ENCODE peak calls at places on chromosomes 1 and 21, in six cellular contexts. B, Q, D, F, O and T are unnamed samples.

GRCh38 chr1:205360166-205360565 is 3.4 kb upstream of the KLHDC8A start:
- DNase-seq in B (no peak), Q (no peak), D (no peak), F (no peak), O (no peak), T (no peak)

GRCh38 chr1:70156529-70157120 is 48.8 kb downstream of the LRRC40 start:
- DNase-seq in B (peak; percentile 42), Q (no peak), D (no peak), F (no peak), O (peak; percentile 13), T (no peak)

GRCh38 chr1:21280011-21280471 is 10.2 kb downstream of the ECE1 start:
- DNase-seq in B (no peak), Q (no peak), D (no peak), F (no peak), O (no peak), T (no peak)

GRCh38 chr1:246814890-246815289 is 90.7 kb downstream of the SCCPDH start:
- DNase-seq in B (no peak), Q (no peak), D (no peak), F (no peak), O (no peak), T (no peak)

GRCh38 chr21:46060596-46061061 is 37.3 kb upstream of the COL6A2 start:
- DNase-seq in B (no peak), Q (no peak), D (no peak), F (no peak), O (no peak), T (no peak)

GRCh38 chr1:32622806-32623694 is 27.3 kb downstream of the ZBTB8OS start:
- DNase-seq in B (no peak), Q (no peak), D (no peak), F (no peak), O (no peak), T (no peak)

GRCh38 chr21:38359090-38359489 is 102.3 kb downstream of the KCNJ15 start:
- DNase-seq in B (no peak), Q (no peak), D (no peak), F (no peak), O (no peak), T (no peak)

GRCh38 chr1:21843208-21843607 is 31.1 kb downstream of the LDLRAD2 start:
- DNase-seq in B (no peak), Q (no peak), D (no peak), F (no peak), O (no peak), T (no peak)

GRCh38 chr21:15638856-15639549 is 90.8 kb upstream of the USP25 start:
- DNase-seq in B (peak; percentile 60), Q (no peak), D (no peak), F (no peak), O (no peak), T (no peak)

GRCh38 chr1:111320066-111320879 is 29.6 kb downstream of the CHIA start:
- DNase-seq in B (no peak), Q (no peak), D (no peak), F (no peak), O (no peak), T (no peak)

GRCh38 chr1:25439287-25439686 is 8.6 kb downstream of the MACO1 start:
- DNase-seq in B (no peak), Q (no peak), D (no peak), F (no peak), O (no peak), T (no peak)

GRCh38 chr1:33031506-33031905 is 5.2 kb downstream of the AK2 start:
- DNase-seq in B (no peak), Q (no peak), D (no peak), F (no peak), O (no peak), T (no peak)

GRCh38 chr1:165234149-165234548 is 122.4 kb downstream of the LMX1A start:
- DNase-seq in B (no peak), Q (no peak), D (no peak), F (no peak), O (no peak), T (no peak)

GRCh38 chr1:3056641-3057040 is 12.4 kb upstream of the PRDM16 start:
- DNase-seq in B (no peak), Q (no peak), D (no peak), F (no peak), O (no peak), T (no peak)

GRCh38 chr1:169087876-169088275 is 18.6 kb upstream of the ATP1B1 start:
- DNase-seq in B (no peak), Q (no peak), D (no peak), F (no peak), O (no peak), T (no peak)

GRCh38 chr1:184300446-184300845 is 86.4 kb upstream of the C1orf21 start:
- DNase-seq in B (no peak), Q (no peak), D (no peak), F (no peak), O (no peak), T (no peak)

GRCh38 chr1:234722904-234723588 is 113.1 kb upstream of the IRF2BP2 start:
- DNase-seq in B (peak; percentile 82), Q (no peak), D (no peak), F (no peak), O (peak; percentile 53), T (no peak)

GRCh38 chr1:227343727-227344551 is 25.6 kb upstream of the CDC42BPA start:
- DNase-seq in B (no peak), Q (no peak), D (no peak), F (no peak), O (no peak), T (no peak)

GRCh38 chr1:184028854-184029623 is 8.5 kb downstream of the COLGALT2 start:
- DNase-seq in B (peak; percentile 33), Q (no peak), D (no peak), F (no peak), O (peak; percentile 30), T (no peak)

GRCh38 chr1:212149566-212149965 is 114.0 kb downstream of the DTL start:
- DNase-seq in B (no peak), Q (no peak), D (no peak), F (no peak), O (no peak), T (no peak)

GRCh38 chr21:32888971-32889370 is 117.4 kb upstream of the PAXBP1 start:
- DNase-seq in B (no peak), Q (no peak), D (no peak), F (no peak), O (no peak), T (no peak)

GRCh38 chr1:41870076-41870562 is 48.6 kb downstream of the HIVEP3 start:
- DNase-seq in B (no peak), Q (no peak), D (no peak), F (no peak), O (peak; percentile 50), T (no peak)

GRCh38 chr1:228983231-228983660 is 248.0 kb downstream of the RHOU start:
- DNase-seq in B (no peak), Q (no peak), D (no peak), F (no peak), O (no peak), T (no peak)

GRCh38 chr1:153777648-153778047 is 2.4 kb downstream of the SLC27A3 start:
- DNase-seq in B (no peak), Q (no peak), D (no peak), F (no peak), O (no peak), T (no peak)
- TF ChIP-seq POLR2A in B (no peak), Q (no peak), D (no peak), F (no peak), O (no peak), T (no peak)

DNA sequence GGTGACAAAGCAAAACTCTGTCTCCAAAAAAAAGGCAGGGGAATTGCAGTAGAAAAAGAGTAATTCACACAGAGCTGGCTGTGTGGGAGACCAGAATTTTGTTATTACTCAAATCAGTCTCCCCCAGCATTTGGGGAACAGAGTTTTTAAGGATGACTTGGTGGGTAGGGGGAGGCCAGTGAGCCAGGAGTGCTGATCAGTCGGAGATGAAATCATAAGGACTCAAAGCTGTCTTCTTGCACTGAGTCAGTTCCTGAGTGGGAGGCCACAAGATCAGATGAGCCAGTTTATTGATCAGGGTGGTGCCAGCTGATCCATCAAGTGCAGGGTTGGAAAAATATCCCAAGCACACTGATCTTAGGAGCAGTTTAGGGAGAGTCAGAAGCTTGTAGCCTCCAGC is 23.7 kb upstream of the EDARADD start:
- DNase-seq in B (no peak), Q (no peak), D (no peak), F (no peak), O (no peak), T (no peak)
- TF ChIP-seq TAF1 in B (no peak), Q (no peak), D (no peak), F (no peak), O (no peak), T (no peak)

GRCh38 chr1:10813801-10814200 is 17.4 kb upstream of the CASZ1 start:
- DNase-seq in B (no peak), Q (no peak), D (no peak), F (no peak), O (no peak), T (no peak)

GRCh38 chr1:10815863-10816195 is 19.4 kb upstream of the CASZ1 start:
- DNase-seq in B (no peak), Q (no peak), D (no peak), F (no peak), O (no peak), T (no peak)

GRCh38 chr1:10816233-10816632 is 19.8 kb upstream of the CASZ1 start:
- DNase-seq in B (no peak), Q (no peak), D (no peak), F (no peak), O (no peak), T (no peak)

GRCh38 chr1:10814312-10814711 is 17.9 kb upstream of the CASZ1 start:
- DNase-seq in B (no peak), Q (no peak), D (no peak), F (no peak), O (no peak), T (no peak)

DNA sequence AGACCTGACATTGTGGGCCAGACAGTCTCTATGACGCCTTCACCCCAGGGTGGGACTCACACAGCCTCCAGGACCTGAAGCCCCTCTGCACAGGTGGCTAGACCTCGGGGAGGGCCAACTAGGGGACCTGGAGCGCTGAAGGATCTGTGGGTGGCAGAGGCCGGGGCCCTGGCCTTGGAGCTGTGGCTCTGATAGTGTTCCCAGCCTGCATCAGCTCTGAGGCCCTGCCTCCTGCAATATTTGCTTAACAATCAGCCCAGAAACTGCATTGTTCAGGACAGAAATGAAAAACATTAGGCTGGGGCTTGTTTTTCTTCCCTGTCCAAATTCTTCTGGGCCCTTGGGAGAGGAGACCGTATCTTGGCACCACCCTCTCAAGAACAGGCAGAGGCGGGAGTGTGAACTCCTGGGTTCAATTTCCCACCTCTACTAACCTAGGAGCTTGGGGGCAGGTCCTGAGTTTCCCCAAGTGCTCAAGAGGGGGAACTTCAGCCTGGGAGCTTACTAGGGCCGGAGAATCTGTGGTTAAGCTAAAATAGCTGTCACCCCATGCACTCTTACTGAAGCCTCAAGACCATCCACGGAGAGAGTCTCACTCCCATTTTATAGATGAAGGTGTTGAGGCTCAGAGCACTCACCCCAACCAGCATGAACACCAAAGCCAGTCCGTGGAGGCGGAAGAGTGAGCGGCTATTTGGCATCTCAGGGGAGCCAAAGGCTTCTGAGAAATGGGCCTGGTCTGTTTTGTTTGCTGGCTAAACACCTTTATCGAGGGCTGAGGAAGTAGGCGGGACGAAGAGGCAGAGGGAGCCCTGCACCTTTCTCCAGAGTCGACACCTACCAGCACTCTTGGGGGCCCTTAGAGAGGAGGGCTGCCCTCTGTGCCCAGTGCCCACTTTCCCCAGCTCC is 18.8 kb upstream of the CASZ1 start:
- DNase-seq in B (peak; percentile 28), Q (no peak), D (no peak), F (no peak), O (no peak), T (no peak)
- TF ChIP-seq POLR2A in B (no peak), Q (peak; percentile 85), D (no peak), F (no peak), O (no peak), T (no peak)

GRCh38 chr1:209491031-209491430 is 92.5 kb upstream of the CAMK1G start:
- DNase-seq in B (no peak), Q (no peak), D (no peak), F (no peak), O (no peak), T (no peak)
- TF ChIP-seq TAF1 in B (no peak), Q (no peak), D (no peak), F (no peak), O (no peak), T (no peak)

GRCh38 chr1:183023601-183024351 is 556 bp downstream of the LAMC1 start:
- DNase-seq in B (peak; percentile 77), Q (no peak), D (no peak), F (peak; percentile 52), O (peak; percentile 19), T (peak; percentile 54)
- TF ChIP-seq POLR2A in B (no peak), Q (no peak), D (peak; percentile 65), F (no peak), O (no peak), T (no peak)